ENCODE peak calls at places on chromosome 22, in nine cellular contexts. One of them, this sample, is unnamed.

GRCh38 chr22:43996170-43996980 is 27.7 kb upstream of the PARVB start:
- DNase-seq in naive B cell: peak
- DNase-seq in choroid plexus epithelial cell: no peak
- DNase-seq in GM03348: no peak
- DNase-seq in WTC11: no peak
- DNase-seq in NCI-H1105: no peak
- DNase-seq in EH: no peak
- DNase-seq in left colon: peak
- DNase-seq in hippocampal formation: no peak
- DNase-seq in this sample: no peak

GRCh38 chr22:42639541-42640241 is 710 bp downstream of the ATP5MGL start:
- DNase-seq in WTC11: no peak
- DNase-seq in GM03348: no peak
- DNase-seq in choroid plexus epithelial cell: peak
- DNase-seq in NCI-H1105: no peak
- DNase-seq in left colon: no peak
- DNase-seq in hippocampal formation: no peak
- DNase-seq in naive B cell: no peak
- DNase-seq in EH: peak
- DNase-seq in this sample: no peak

GRCh38 chr22:44743247-44743646 is 9.1 kb upstream of the ARHGAP8 start:
- DNase-seq in left colon: peak
- DNase-seq in WTC11: no peak
- DNase-seq in hippocampal formation: no peak
- DNase-seq in choroid plexus epithelial cell: no peak
- DNase-seq in NCI-H1105: no peak
- DNase-seq in naive B cell: no peak
- DNase-seq in EH: no peak
- DNase-seq in GM03348: no peak
- DNase-seq in this sample: no peak

GRCh38 chr22:29307658-29308147 is 1.3 kb downstream of the GAS2L1 start:
- DNase-seq in choroid plexus epithelial cell: no peak
- DNase-seq in left colon: no peak
- DNase-seq in hippocampal formation: no peak
- DNase-seq in EH: no peak
- DNase-seq in naive B cell: no peak
- DNase-seq in NCI-H1105: no peak
- DNase-seq in GM03348: peak
- DNase-seq in WTC11: no peak
- DNase-seq in this sample: no peak

GRCh38 chr22:24554316-24555159 is at the start of gene GUCD1:
- DNase-seq in GM03348: peak
- DNase-seq in EH: peak
- DNase-seq in NCI-H1105: no peak
- DNase-seq in left colon: peak
- DNase-seq in choroid plexus epithelial cell: peak
- DNase-seq in hippocampal formation: no peak
- DNase-seq in WTC11: peak
- DNase-seq in naive B cell: peak
- DNase-seq in this sample: peak

GRCh38 chr22:49203863-49204598 is 623.6 kb downstream of the BRD1 start:
- DNase-seq in EH: no peak
- DNase-seq in hippocampal formation: no peak
- DNase-seq in left colon: no peak
- DNase-seq in choroid plexus epithelial cell: no peak
- DNase-seq in naive B cell: no peak
- DNase-seq in WTC11: peak
- DNase-seq in NCI-H1105: no peak
- DNase-seq in GM03348: no peak
- DNase-seq in this sample: no peak

GRCh38 chr22:32584650-32585049 is 110.0 kb downstream of the FBXO7 start:
- DNase-seq in NCI-H1105: no peak
- DNase-seq in EH: peak
- DNase-seq in hippocampal formation: no peak
- DNase-seq in WTC11: no peak
- DNase-seq in left colon: no peak
- DNase-seq in GM03348: peak
- DNase-seq in choroid plexus epithelial cell: peak
- DNase-seq in naive B cell: no peak
- DNase-seq in this sample: no peak

GRCh38 chr22:39502109-39502788 is at the start of gene MIEF1:
- DNase-seq in GM03348: peak
- DNase-seq in hippocampal formation: peak
- DNase-seq in choroid plexus epithelial cell: peak
- DNase-seq in naive B cell: peak
- DNase-seq in NCI-H1105: peak
- DNase-seq in EH: peak
- DNase-seq in left colon: peak
- DNase-seq in WTC11: peak
- DNase-seq in this sample: peak

GRCh38 chr22:44879301-44879680 is 126.9 kb downstream of the ARHGAP8 start:
- DNase-seq in GM03348: no peak
- DNase-seq in NCI-H1105: no peak
- DNase-seq in left colon: no peak
- DNase-seq in hippocampal formation: no peak
- DNase-seq in choroid plexus epithelial cell: no peak
- DNase-seq in EH: no peak
- DNase-seq in WTC11: peak
- DNase-seq in naive B cell: no peak
- DNase-seq in this sample: no peak

GRCh38 chr22:24429411-24430365 is 2.3 kb downstream of the ADORA2A start:
- DNase-seq in left colon: peak
- DNase-seq in EH: peak
- DNase-seq in WTC11: no peak
- DNase-seq in NCI-H1105: peak
- DNase-seq in GM03348: peak
- DNase-seq in naive B cell: no peak
- DNase-seq in choroid plexus epithelial cell: peak
- DNase-seq in hippocampal formation: no peak
- DNase-seq in this sample: no peak

GRCh38 chr22:42134033-42135020 is 3.7 kb upstream of the CYP2D6 start:
- DNase-seq in GM03348: no peak
- DNase-seq in WTC11: no peak
- DNase-seq in left colon: no peak
- DNase-seq in choroid plexus epithelial cell: no peak
- DNase-seq in naive B cell: no peak
- DNase-seq in EH: no peak
- DNase-seq in NCI-H1105: no peak
- DNase-seq in hippocampal formation: no peak
- DNase-seq in this sample: no peak